ENCODE peak calls at places on chromosomes 3 and 15, in five cellular contexts. B is GM12878, O is SK-N-SH, I is H1, U is HCT116. H is an unnamed sample.
A peak's percentile ranks its signal among the peaks of the same experiment; 100 is the strongest.

GRCh38 chr3:36540898-36541518 is 160.7 kb downstream of the STAC start:
- DNase-seq in O (no peak), U (peak; percentile 12), B (no peak), I (peak; percentile 52), H (peak; percentile 3)

GRCh38 chr3:43584043-43584826 is 37.6 kb downstream of the ANO10 start:
- DNase-seq in I (no peak), B (no peak), U (no peak), O (no peak), H (no peak)

GRCh38 chr3:125055165-125055912 is 458 bp downstream of the HEG1 start:
- DNase-seq in O (peak; percentile 87), B (no peak), U (no peak), I (peak; percentile 68), H (no peak)

GRCh38 chr3:25897019-25897418 is 107.1 kb downstream of the OXSM start:
- DNase-seq in U (peak; percentile 51), B (no peak), I (peak; percentile 61), O (no peak), H (no peak)

GRCh38 chr3:140537075-140537474 is 140.8 kb upstream of the TRIM42 start:
- DNase-seq in U (no peak), I (no peak), B (no peak), O (no peak), H (no peak)

GRCh38 chr3:62559831-62560445 is 186.6 kb upstream of the FEZF2 start:
- DNase-seq in I (no peak), U (peak; percentile 10), B (no peak), O (peak; percentile 12), H (peak; percentile 32)

GRCh38 chr15:40487816-40488682 is 17.3 kb downstream of the CHST14 start:
- DNase-seq in U (no peak), B (no peak), I (no peak), O (no peak), H (no peak)

GRCh38 chr3:189272500-189273119 is 100.8 kb downstream of the TPRG1 start:
- DNase-seq in O (no peak), I (no peak), U (no peak), B (no peak), H (no peak)

GRCh38 chr3:64278631-64279030 is 53.4 kb upstream of the PRICKLE2 start:
- DNase-seq in B (no peak), O (no peak), U (no peak), I (no peak), H (no peak)

GRCh38 chr3:197789309-197789708 is 1.7 kb upstream of the LRCH3 start:
- DNase-seq in I (no peak), U (no peak), O (no peak), B (no peak), H (no peak)

GRCh38 chr3:37938011-37938410 is 52.6 kb upstream of the VILL start:
- DNase-seq in U (no peak), I (no peak), B (no peak), O (no peak), H (no peak)

GRCh38 chr15:48330045-48330840 is 986 bp upstream of the DUT start:
- DNase-seq in I (no peak), O (no peak), U (no peak), B (no peak), H (no peak)

GRCh38 chr3:79161941-79162340 is 605.9 kb downstream of the ROBO1 start:
- DNase-seq in B (no peak), U (no peak), O (no peak), I (no peak), H (no peak)

GRCh38 chr3:27554706-27555105 is 70.5 kb upstream of the SLC4A7 start:
- DNase-seq in B (no peak), O (no peak), U (no peak), I (no peak), H (no peak)

GRCh38 chr3:359672-360071 is 163.1 kb downstream of the CHL1 start:
- DNase-seq in U (no peak), B (no peak), O (no peak), I (no peak), H (no peak)

GRCh38 chr3:52056521-52056967 is at the start of gene DUSP7:
- DNase-seq in U (no peak), B (no peak), O (peak; percentile 88), I (peak; percentile 76), H (peak; percentile 68)

GRCh38 chr3:150384517-150385212 is 23.4 kb upstream of the TSC22D2 start:
- DNase-seq in O (no peak), B (peak; percentile 97), I (no peak), U (no peak), H (no peak)

GRCh38 chr3:55434789-55435188 is 52.3 kb downstream of the WNT5A start:
- DNase-seq in B (no peak), I (peak; percentile 54), O (peak; percentile 14), U (no peak), H (no peak)

GRCh38 chr3:13149331-13150203 is 76.3 kb upstream of the IQSEC1 start:
- DNase-seq in U (no peak), O (no peak), I (no peak), B (no peak), H (no peak)

GRCh38 chr15:66785637-66786036 is 83.6 kb downstream of the SMAD6 start:
- DNase-seq in B (no peak), U (no peak), I (no peak), O (no peak), H (no peak)

GRCh38 chr3:85572426-85572825 is 613.6 kb downstream of the CADM2 start:
- DNase-seq in I (no peak), O (no peak), B (no peak), U (no peak), H (no peak)

GRCh38 chr15:22895465-22896190 is 57.2 kb downstream of the NIPA2 start:
- DNase-seq in U (peak; percentile 77), I (no peak), B (peak; percentile 1), O (no peak), H (peak; percentile 75)

GRCh38 chr3:106257172-106257571 is 388.4 kb upstream of the CBLB start:
- DNase-seq in O (no peak), B (no peak), U (no peak), I (no peak), H (no peak)

GRCh38 chr3:46987485-46988401 is 8.3 kb downstream of the NBEAL2 start:
- DNase-seq in U (no peak), I (peak; percentile 71), O (no peak), B (peak; percentile 63), H (peak; percentile 86)

GRCh38 chr3:143697975-143698374 is 150.3 kb downstream of the SLC9A9 start:
- DNase-seq in I (no peak), B (no peak), O (no peak), U (peak; percentile 7), H (peak; percentile 45)

GRCh38 chr3:170690133-170690981 is 104.5 kb upstream of the SLC7A14 start:
- DNase-seq in U (peak; percentile 34), O (peak; percentile 72), I (peak; percentile 88), B (no peak), H (peak; percentile 81)

GRCh38 chr15:89067751-89068150 is 20.5 kb upstream of the ABHD2 start:
- DNase-seq in B (no peak), I (no peak), U (no peak), O (no peak), H (no peak)

GRCh38 chr3:36932979-36933378 is 11.9 kb downstream of the TRANK1 start:
- DNase-seq in O (no peak), I (no peak), U (no peak), B (no peak), H (no peak)

GRCh38 chr3:87052499-87053260 is 61.7 kb upstream of the VGLL3 start:
- DNase-seq in U (no peak), O (no peak), I (peak; percentile 56), B (no peak), H (no peak)

GRCh38 chr3:124920718-124921117 is 13.8 kb downstream of the MUC13 start:
- DNase-seq in U (no peak), B (no peak), I (no peak), O (no peak), H (no peak)

GRCh38 chr15:33559207-33559890 is 248.6 kb downstream of the RYR3 start:
- DNase-seq in I (no peak), U (no peak), O (no peak), B (no peak), H (no peak)
- TF ChIP-seq JUND in I (no peak), U (no peak), O (no peak), B (no peak), H (no peak)

GRCh38 chr15:42059661-42060476 is 34.5 kb downstream of the PLA2G4D start:
- DNase-seq in I (peak; percentile 91), B (no peak), O (peak; percentile 69), U (no peak), H (peak; percentile 60)
- TF ChIP-seq JUND in I (no peak), B (no peak), O (no peak), U (no peak), H (no peak)

GRCh38 chr15:75577401-75578205 is 1.5 kb downstream of the PTPN9 start:
- DNase-seq in B (no peak), U (no peak), O (peak; percentile 41), I (no peak), H (no peak)
- TF ChIP-seq JUND in B (no peak), U (no peak), O (no peak), I (no peak), H (no peak)

GRCh38 chr3:5197022-5197421 is 9.5 kb downstream of the EDEM1 start:
- DNase-seq in B (no peak), O (no peak), I (no peak), U (no peak), H (no peak)

GRCh38 chr3:5198313-5198677 is 10.8 kb downstream of the EDEM1 start:
- DNase-seq in O (no peak), U (no peak), I (no peak), B (no peak), H (no peak)

GRCh38 chr3:5198986-5199731 is 11.7 kb downstream of the EDEM1 start:
- DNase-seq in B (no peak), O (no peak), I (no peak), U (no peak), H (no peak)

GRCh38 chr3:5195605-5196004 is 8.1 kb downstream of the EDEM1 start:
- DNase-seq in I (no peak), O (no peak), U (no peak), B (no peak), H (no peak)

GRCh38 chr3:5197470-5198312 is 10.2 kb downstream of the EDEM1 start:
- DNase-seq in O (no peak), I (no peak), U (no peak), B (peak; percentile 83), H (no peak)
- TF ChIP-seq JUND in O (no peak), I (peak; percentile 53), U (no peak), B (peak; percentile 59), H (no peak)

GRCh38 chr15:91603681-91604080 is 249.8 kb upstream of the SLCO3A1 start:
- DNase-seq in B (no peak), I (no peak), U (no peak), O (no peak), H (no peak)

GRCh38 chr15:91609231-91609630 is 244.3 kb upstream of the SLCO3A1 start:
- DNase-seq in B (no peak), I (no peak), U (no peak), O (no peak), H (no peak)

GRCh38 chr15:91604122-91604521 is 249.4 kb upstream of the SLCO3A1 start:
- DNase-seq in O (no peak), B (no peak), I (no peak), U (no peak), H (no peak)

GRCh38 chr15:91605576-91605975 is 247.9 kb upstream of the SLCO3A1 start:
- DNase-seq in B (no peak), I (no peak), O (no peak), U (no peak), H (no peak)
- TF ChIP-seq JUND in B (no peak), I (no peak), O (no peak), U (no peak), H (no peak)

H was measured in T47D.